ENCODE peak calls at places on chromosomes 1 and 21, in six cellular contexts. J, K, A, F, Z and N are unnamed samples.

GRCh38 chr1:244400974-244401373 is 50.7 kb downstream of the ADSS2 start:
- DNase-seq in K (no peak), Z (no peak), J (no peak), A (no peak), F (no peak), N (no peak)

GRCh38 chr1:221470000-221470698 is 271.7 kb downstream of the DUSP10 start:
- DNase-seq in Z (no peak), A (no peak), F (no peak), J (no peak), K (no peak), N (peak)

GRCh38 chr1:65440915-65441314 is 20.4 kb downstream of the LEPR start:
- DNase-seq in Z (no peak), F (no peak), A (no peak), K (no peak), J (no peak), N (no peak)

GRCh38 chr1:37478890-37479254 is 4.5 kb downstream of the ZC3H12A start:
- DNase-seq in J (peak), K (no peak), Z (no peak), A (no peak), F (peak), N (no peak)

GRCh38 chr1:46451948-46452930 is 37.4 kb upstream of the DMBX1 start:
- DNase-seq in F (peak), A (no peak), K (no peak), Z (no peak), J (no peak), N (no peak)

GRCh38 chr21:42137191-42137913 is 66.2 kb downstream of the UMODL1 start:
- DNase-seq in F (no peak), J (no peak), K (no peak), Z (no peak), A (peak), N (no peak)

GRCh38 chr1:90591970-90592356 is 125.1 kb downstream of the BARHL2 start:
- DNase-seq in F (no peak), J (no peak), Z (no peak), K (no peak), A (no peak), N (no peak)

GRCh38 chr1:193339396-193339795 is 153.0 kb upstream of the B3GALT2 start:
- DNase-seq in J (no peak), K (no peak), A (no peak), F (no peak), Z (no peak), N (no peak)

GRCh38 chr21:39345440-39345839 is 3.4 kb downstream of the HMGN1 start:
- DNase-seq in A (no peak), Z (no peak), J (no peak), F (no peak), K (no peak), N (no peak)

GRCh38 chr1:243784506-243784905 is 65.5 kb downstream of the AKT3 start:
- DNase-seq in F (no peak), J (no peak), A (no peak), K (no peak), Z (no peak), N (no peak)

GRCh38 chr1:23394664-23395063 is 25.0 kb upstream of the ZNF436 start:
- DNase-seq in Z (peak), K (peak), J (no peak), F (no peak), A (peak), N (no peak)

GRCh38 chr1:23395162-23395724 is 25.6 kb upstream of the ZNF436 start:
- DNase-seq in Z (no peak), F (no peak), K (no peak), A (peak), J (no peak), N (no peak)

GRCh38 chr1:23394176-23394575 is 24.5 kb upstream of the ZNF436 start:
- DNase-seq in Z (no peak), K (no peak), A (no peak), F (no peak), J (no peak), N (no peak)

GRCh38 chr1:23396380-23396779 is 26.7 kb upstream of the ZNF436 start:
- DNase-seq in Z (no peak), K (no peak), A (no peak), J (no peak), F (no peak), N (no peak)

GRCh38 chr1:23395849-23396248 is 26.2 kb upstream of the ZNF436 start:
- DNase-seq in K (no peak), A (no peak), J (no peak), F (no peak), Z (no peak), N (no peak)
- H3K27ac ChIP-seq in K (peak), A (no peak), J (no peak), F (no peak), Z (peak), N (no peak)

GRCh38 chr1:225737179-225737578 is 40.4 kb upstream of the SRP9 start:
- DNase-seq in Z (no peak), A (no peak), F (no peak), K (no peak), J (no peak), N (no peak)

GRCh38 chr1:225738763-225739162 is 38.9 kb upstream of the SRP9 start:
- DNase-seq in A (no peak), J (no peak), F (no peak), K (no peak), Z (no peak), N (no peak)

GRCh38 chr1:225736651-225737097 is 41.0 kb upstream of the SRP9 start:
- DNase-seq in A (no peak), F (no peak), Z (no peak), K (no peak), J (no peak), N (no peak)

GRCh38 chr1:225739542-225740107 is 38.0 kb upstream of the SRP9 start:
- DNase-seq in A (no peak), K (no peak), Z (no peak), F (no peak), J (no peak), N (no peak)

GRCh38 chr1:225737866-225738265 is 39.8 kb upstream of the SRP9 start:
- DNase-seq in A (no peak), K (no peak), Z (no peak), J (no peak), F (no peak), N (no peak)
- H3K27ac ChIP-seq in A (peak), K (no peak), Z (no peak), J (no peak), F (no peak), N (no peak)

DNA sequence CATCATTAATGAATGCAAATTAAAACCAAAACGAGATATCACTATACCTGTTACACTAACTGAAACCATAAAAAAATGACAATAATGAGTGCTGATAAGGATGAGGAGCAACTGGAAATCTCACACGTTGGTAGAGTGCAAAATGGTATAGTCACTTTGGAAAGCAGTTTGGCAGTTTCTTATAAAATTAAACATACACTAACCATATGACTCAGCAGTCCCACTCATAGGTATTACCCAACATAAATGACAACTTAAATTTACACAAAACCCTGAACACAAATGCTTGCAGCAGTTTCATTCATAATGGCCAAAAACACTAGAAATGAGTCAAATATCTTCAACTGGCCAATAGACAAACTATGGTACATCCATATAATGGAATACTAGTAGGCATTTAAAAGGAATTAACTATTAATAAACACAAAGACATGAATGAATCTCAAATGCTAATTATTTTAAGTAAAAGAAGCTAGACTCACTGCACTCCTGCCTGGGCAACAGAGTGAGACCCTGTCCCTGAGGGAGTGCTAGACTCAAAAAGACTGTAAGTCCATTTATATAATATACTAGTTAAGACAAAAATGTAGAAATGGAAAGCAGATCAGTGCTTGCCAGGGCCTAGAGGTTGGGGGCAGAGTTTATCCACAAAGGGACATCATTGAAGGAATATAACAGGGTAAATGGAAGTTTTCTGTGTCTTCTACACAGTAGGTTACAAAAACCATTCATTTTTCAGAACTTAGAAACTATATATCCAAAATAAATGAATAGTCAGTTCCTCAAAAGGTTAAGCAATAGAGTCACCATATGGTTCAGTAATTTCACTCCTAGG is 77.4 kb downstream of the EIF4G3 start:
- DNase-seq in J (no peak), A (no peak), K (no peak), F (no peak), Z (no peak), N (peak)
- H3K27ac ChIP-seq in J (no peak), A (no peak), K (no peak), F (no peak), Z (no peak), N (peak)

GRCh38 chr1:200767326-200767725 is 28.6 kb downstream of the CAMSAP2 start:
- DNase-seq in A (no peak), F (no peak), Z (no peak), J (no peak), K (no peak), N (no peak)

GRCh38 chr1:200762089-200762488 is 23.4 kb downstream of the CAMSAP2 start:
- DNase-seq in F (no peak), J (no peak), Z (no peak), K (no peak), A (no peak), N (no peak)
- H3K27ac ChIP-seq in F (no peak), J (no peak), Z (no peak), K (no peak), A (no peak), N (no peak)

GRCh38 chr21:37433441-37433840 is 66.9 kb downstream of the DYRK1A start:
- DNase-seq in J (no peak), F (no peak), Z (no peak), K (no peak), A (no peak), N (no peak)

GRCh38 chr21:37437376-37438080 is 71.0 kb downstream of the DYRK1A start:
- DNase-seq in Z (no peak), K (no peak), A (no peak), F (no peak), J (no peak), N (no peak)

GRCh38 chr21:37435719-37436118 is 69.1 kb downstream of the DYRK1A start:
- DNase-seq in J (no peak), K (no peak), F (no peak), A (no peak), Z (no peak), N (no peak)

GRCh38 chr21:37435120-37435519 is 68.5 kb downstream of the DYRK1A start:
- DNase-seq in Z (no peak), F (peak), A (peak), K (peak), J (peak), N (peak)

GRCh38 chr21:37436180-37436579 is 69.6 kb downstream of the DYRK1A start:
- DNase-seq in A (no peak), J (no peak), K (no peak), F (no peak), Z (no peak), N (no peak)
- H3K27ac ChIP-seq in A (no peak), J (no peak), K (no peak), F (no peak), Z (no peak), N (no peak)

GRCh38 chr1:25559996-25560395 is 16.6 kb downstream of the LDLRAP1 start:
- DNase-seq in F (no peak), A (no peak), Z (no peak), J (no peak), K (no peak), N (no peak)

GRCh38 chr1:25556791-25557476 is 13.5 kb downstream of the LDLRAP1 start:
- DNase-seq in J (no peak), Z (no peak), F (peak), K (no peak), A (no peak), N (peak)

GRCh38 chr1:25560788-25561187 is 17.4 kb downstream of the LDLRAP1 start:
- DNase-seq in J (no peak), Z (no peak), A (no peak), F (no peak), K (no peak), N (no peak)

GRCh38 chr1:25561426-25562100 is 18.2 kb downstream of the LDLRAP1 start:
- DNase-seq in F (no peak), A (no peak), J (peak), Z (no peak), K (no peak), N (no peak)

DNA sequence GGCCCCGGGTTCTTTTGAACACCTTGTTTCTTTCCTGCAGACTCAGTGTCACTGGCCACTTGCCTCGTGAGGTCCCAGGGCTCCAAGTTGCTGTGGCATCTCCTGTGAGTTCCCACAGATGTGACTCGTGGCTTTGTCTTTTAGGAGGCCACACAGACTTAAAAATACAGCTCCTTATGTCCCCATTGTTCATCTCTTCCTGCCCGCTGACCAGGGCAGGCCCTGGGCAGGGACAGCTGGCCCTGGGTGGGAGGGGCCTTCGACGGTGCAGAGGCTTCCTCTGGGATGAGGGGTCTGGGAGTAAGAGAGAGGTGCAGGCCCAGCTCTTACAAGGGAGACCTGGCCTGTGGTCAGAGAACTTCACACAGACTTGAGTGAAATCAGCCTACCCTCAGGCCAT is 15.6 kb downstream of the LDLRAP1 start:
- DNase-seq in K (no peak), J (no peak), Z (no peak), A (no peak), F (no peak), N (no peak)
- H3K27ac ChIP-seq in K (no peak), J (peak), Z (peak), A (no peak), F (no peak), N (no peak)

GRCh38 chr1:113975211-113975895 is 3.9 kb upstream of the OLFML3 start:
- DNase-seq in Z (no peak), K (no peak), A (no peak), J (no peak), F (no peak), N (no peak)

GRCh38 chr1:113981962-113982931 is 3.0 kb downstream of the OLFML3 start:
- DNase-seq in K (peak), F (no peak), Z (peak), J (no peak), A (peak), N (no peak)

GRCh38 chr1:113976609-113977278 is 2.5 kb upstream of the OLFML3 start:
- DNase-seq in J (no peak), F (no peak), Z (no peak), K (no peak), A (peak), N (no peak)

GRCh38 chr1:113980120-113980519 is 846 bp downstream of the OLFML3 start:
- DNase-seq in Z (peak), J (no peak), F (no peak), A (peak), K (peak), N (no peak)

DNA sequence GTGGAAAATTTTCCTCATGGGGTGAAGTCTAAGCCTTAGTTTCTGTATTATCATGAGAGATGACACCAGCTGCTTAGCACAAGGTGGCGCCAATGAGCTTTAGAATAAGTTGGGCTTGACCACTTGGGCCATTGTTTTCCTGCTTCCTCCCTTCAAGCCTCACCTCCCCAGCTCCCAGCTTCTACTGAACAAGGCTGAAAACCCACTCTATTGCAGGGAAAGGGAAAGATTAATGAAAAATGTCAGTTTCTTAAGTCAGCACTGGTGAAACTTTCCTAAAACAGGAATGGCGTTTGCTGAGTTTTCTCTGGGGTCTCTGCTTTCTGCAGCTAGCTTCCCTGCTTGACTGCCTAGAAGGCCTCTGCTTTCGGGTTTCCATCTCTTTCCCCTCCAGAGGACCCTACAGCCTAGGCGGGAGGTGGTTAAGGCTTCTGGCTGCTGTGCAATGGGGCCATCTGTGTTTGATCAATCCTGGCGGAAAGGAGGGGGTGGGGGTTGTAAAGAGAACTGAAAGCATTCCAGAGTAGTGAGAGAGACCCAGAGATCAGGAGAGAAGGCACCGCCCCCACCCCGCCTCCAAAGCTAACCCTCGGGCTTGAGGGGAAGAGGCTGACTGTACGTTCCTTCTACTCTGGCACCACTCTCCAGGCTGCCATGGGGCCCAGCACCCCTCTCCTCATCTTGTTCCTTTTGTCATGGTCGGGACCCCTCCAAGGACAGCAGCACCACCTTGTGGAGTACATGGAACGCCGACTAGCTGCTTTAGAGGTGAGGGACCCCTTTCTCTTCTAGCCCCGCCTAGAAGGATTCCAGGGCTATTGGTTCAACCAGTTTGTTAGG is at the start of gene OLFML3:
- DNase-seq in F (no peak), J (no peak), K (peak), Z (peak), A (peak), N (peak)
- H3K27ac ChIP-seq in F (no peak), J (no peak), K (peak), Z (peak), A (peak), N (peak)

GRCh38 chr1:20617157-20617487 is 16.1 kb upstream of the PINK1 start:
- DNase-seq in Z (no peak), J (no peak), A (no peak), K (no peak), F (no peak), N (no peak)
- H3K27ac ChIP-seq in Z (no peak), J (no peak), A (no peak), K (no peak), F (no peak), N (no peak)

GRCh38 chr1:32538887-32539583 is at the start of gene ZBTB8A:
- DNase-seq in K (peak), F (no peak), J (no peak), A (peak), Z (no peak), N (no peak)

GRCh38 chr1:32536764-32537163 is 2.5 kb upstream of the ZBTB8A start:
- DNase-seq in K (no peak), Z (no peak), A (no peak), J (no peak), F (no peak), N (no peak)

GRCh38 chr1:32536117-32536516 is 3.1 kb upstream of the ZBTB8A start:
- DNase-seq in K (no peak), J (no peak), Z (no peak), F (no peak), A (no peak), N (no peak)

DNA sequence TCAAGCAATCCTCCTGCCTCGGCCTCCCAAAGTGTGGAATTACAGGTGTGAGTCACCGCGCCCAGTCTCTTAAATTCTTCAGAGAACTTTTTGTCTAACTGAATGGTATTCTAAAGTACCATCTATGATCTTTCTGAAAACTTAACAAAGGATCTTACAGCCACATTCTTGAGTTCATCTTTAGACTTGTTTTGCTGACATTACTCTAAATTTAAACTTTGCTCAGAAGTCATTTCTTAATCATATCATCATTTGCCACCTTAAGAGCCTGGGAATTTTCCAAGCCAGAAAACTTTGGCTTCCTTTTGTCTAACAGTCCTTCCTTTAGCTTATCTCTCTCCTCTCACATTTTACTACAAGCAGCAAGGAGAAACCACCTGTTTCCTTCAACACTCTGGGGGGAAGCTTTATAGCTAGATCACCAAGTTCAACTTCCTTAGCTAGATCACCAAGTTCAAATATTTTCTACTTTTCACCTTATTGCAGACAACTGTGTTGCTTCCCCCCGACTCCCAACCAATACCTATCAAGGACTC is 5.4 kb upstream of the ZBTB8A start:
- DNase-seq in F (no peak), A (no peak), K (no peak), Z (no peak), J (no peak), N (no peak)
- H3K27ac ChIP-seq in F (no peak), A (no peak), K (no peak), Z (no peak), J (no peak), N (no peak)